ENCODE peak calls at places on chromosomes 2 and 18, in nine cellular contexts. S is mammary epithelial cell, O is lower lobe of right lung, Z is tibial nerve, M is HFFc6, V is pancreas, E is GM13977, F is thoracic aorta, P is AG09319. Q is an unnamed sample.

GRCh38 chr2:28437142-28437835 is 44.6 kb downstream of the FOSL2 start:
- DNase-seq in Z (no peak), M (no peak), S (peak; percentile 68), O (peak; percentile 85), V (no peak), F (no peak), E (no peak), P (no peak), Q (no peak)

GRCh38 chr2:59276917-59277316 is 1035.8 kb upstream of the FANCL start:
- DNase-seq in E (no peak), O (no peak), M (no peak), V (no peak), P (no peak), Z (no peak), F (no peak), S (no peak), Q (no peak)

GRCh38 chr2:33090553-33091134 is 143.9 kb downstream of the LTBP1 start:
- DNase-seq in S (no peak), O (no peak), M (no peak), Z (no peak), V (no peak), P (no peak), E (no peak), F (no peak), Q (no peak)

GRCh38 chr2:152176113-152176714 is 651 bp upstream of the STAM2 start:
- DNase-seq in P (no peak), O (no peak), M (peak; percentile 11), E (peak; percentile 39), F (no peak), Z (no peak), S (no peak), V (no peak), Q (no peak)

GRCh38 chr2:204234879-204235278 is 298.3 kb downstream of the ICOS start:
- DNase-seq in F (no peak), O (no peak), M (peak; percentile 34), Z (no peak), V (no peak), E (no peak), S (no peak), P (no peak), Q (no peak)

GRCh38 chr18:74714796-74715195 is 117.1 kb downstream of the ZNF407 start:
- DNase-seq in O (no peak), P (no peak), V (no peak), Z (no peak), M (no peak), E (no peak), F (no peak), S (no peak), Q (no peak)

GRCh38 chr2:177753682-177754475 is 318.7 kb downstream of the PDE11A start:
- DNase-seq in V (no peak), O (peak; percentile 62), P (peak; percentile 36), M (peak; percentile 91), E (no peak), F (peak; percentile 16), Z (peak; percentile 57), S (peak; percentile 20), Q (peak; percentile 8)

GRCh38 chr2:181894381-181894780 is 2.9 kb downstream of the ITPRID2 start:
- DNase-seq in V (no peak), O (no peak), S (no peak), M (no peak), Z (no peak), P (no peak), E (no peak), F (no peak), Q (no peak)

GRCh38 chr2:61877571-61878245 is 10.7 kb downstream of the CCT4 start:
- DNase-seq in E (no peak), O (no peak), M (no peak), P (no peak), S (no peak), V (no peak), F (no peak), Z (no peak), Q (no peak)

GRCh38 chr2:215826838-215827441 is 186.4 kb downstream of the MREG start:
- DNase-seq in E (no peak), S (no peak), P (no peak), F (no peak), V (no peak), O (no peak), Z (no peak), M (peak; percentile 23), Q (no peak)

GRCh38 chr18:35786359-35787042 is 186.0 kb upstream of the RMP24 start:
- DNase-seq in Z (no peak), F (no peak), V (no peak), P (no peak), E (no peak), O (no peak), S (no peak), M (no peak), Q (no peak)

GRCh38 chr2:43131890-43132522 is 94.4 kb downstream of the ZFP36L2 start:
- DNase-seq in Z (no peak), S (peak; percentile 40), P (no peak), M (no peak), V (no peak), O (no peak), E (no peak), F (no peak), Q (no peak)

GRCh38 chr2:47592381-47592780 is 189.4 kb downstream of the MSH2 start:
- DNase-seq in S (no peak), Z (no peak), O (no peak), P (no peak), M (no peak), V (no peak), F (no peak), E (no peak), Q (no peak)

GRCh38 chr18:71371951-71372605 is 1083.2 kb downstream of the SOCS6 start:
- DNase-seq in P (no peak), V (no peak), E (no peak), O (no peak), F (no peak), Z (no peak), M (no peak), S (no peak), Q (no peak)

GRCh38 chr2:217601601-217602000 is 401.2 kb downstream of the TNS1 start:
- DNase-seq in Z (no peak), S (no peak), F (no peak), M (no peak), P (no peak), E (no peak), V (no peak), O (no peak), Q (no peak)

GRCh38 chr2:133760366-133760765 is 192.1 kb upstream of the NCKAP5 start:
- DNase-seq in M (no peak), Z (no peak), S (no peak), O (no peak), V (no peak), E (no peak), F (no peak), P (no peak), Q (no peak)

DNA sequence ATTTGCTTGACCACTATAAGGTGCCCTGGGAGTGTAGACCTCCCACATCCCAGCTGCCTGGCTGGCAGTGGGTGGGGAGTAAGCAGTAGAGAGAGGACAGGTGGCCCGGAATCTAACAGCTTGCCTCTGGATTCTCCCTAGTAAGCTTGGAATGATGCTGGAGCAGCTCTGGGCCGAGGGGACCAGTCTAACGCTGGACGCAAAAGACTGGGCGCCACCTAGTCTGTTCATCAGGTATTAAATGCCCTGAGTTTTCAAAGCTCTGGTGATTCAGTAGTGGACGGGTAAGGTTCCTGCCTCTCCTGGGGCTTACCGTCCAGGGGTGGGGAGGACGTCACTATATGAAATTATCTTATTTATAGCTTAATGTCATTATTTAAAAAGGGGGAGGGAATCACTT is 648 bp upstream of the LYPD6B start:
- DNase-seq in P (no peak), E (no peak), Z (no peak), M (no peak), V (no peak), F (no peak), O (no peak), S (peak; percentile 15), Q (no peak)
- TF ChIP-seq CTCF in P (no peak), E (no peak), Z (no peak), M (no peak), V (no peak), F (no peak), O (no peak), S (no peak), Q (no peak)

GRCh38 chr2:3287896-3288295 is 89.7 kb downstream of the EIPR1 start:
- DNase-seq in O (peak; percentile 27), S (no peak), E (no peak), Z (no peak), M (no peak), V (no peak), F (no peak), P (no peak), Q (no peak)

GRCh38 chr2:3282056-3282998 is 95.3 kb downstream of the EIPR1 start:
- DNase-seq in S (peak; percentile 86), F (no peak), M (no peak), V (no peak), E (no peak), P (peak; percentile 20), Z (no peak), O (no peak), Q (no peak)

GRCh38 chr2:3283206-3283605 is 94.4 kb downstream of the EIPR1 start:
- DNase-seq in Z (no peak), M (no peak), V (no peak), E (no peak), S (no peak), F (no peak), O (no peak), P (no peak), Q (no peak)

GRCh38 chr2:3285901-3286645 is 91.5 kb downstream of the EIPR1 start:
- DNase-seq in O (no peak), F (no peak), M (no peak), P (no peak), E (no peak), V (no peak), S (no peak), Z (no peak), Q (no peak)

GRCh38 chr2:3284657-3285630 is 92.7 kb downstream of the EIPR1 start:
- DNase-seq in Z (no peak), O (no peak), P (no peak), V (no peak), M (no peak), E (no peak), F (no peak), S (no peak), Q (no peak)
- TF ChIP-seq CTCF in Z (no peak), O (no peak), P (no peak), V (no peak), M (no peak), E (no peak), F (no peak), S (no peak), Q (no peak)

GRCh38 chr2:137173514-137173913 is 408.2 kb downstream of the THSD7B start:
- DNase-seq in O (no peak), P (no peak), F (no peak), S (peak; percentile 81), M (peak; percentile 71), V (no peak), Z (no peak), E (peak; percentile 38), Q (no peak)
- TF ChIP-seq CTCF in O (no peak), P (peak; percentile 34), F (no peak), S (peak; percentile 67), M (peak; percentile 84), V (no peak), Z (no peak), E (peak; percentile 48), Q (peak; percentile 52)

DNA sequence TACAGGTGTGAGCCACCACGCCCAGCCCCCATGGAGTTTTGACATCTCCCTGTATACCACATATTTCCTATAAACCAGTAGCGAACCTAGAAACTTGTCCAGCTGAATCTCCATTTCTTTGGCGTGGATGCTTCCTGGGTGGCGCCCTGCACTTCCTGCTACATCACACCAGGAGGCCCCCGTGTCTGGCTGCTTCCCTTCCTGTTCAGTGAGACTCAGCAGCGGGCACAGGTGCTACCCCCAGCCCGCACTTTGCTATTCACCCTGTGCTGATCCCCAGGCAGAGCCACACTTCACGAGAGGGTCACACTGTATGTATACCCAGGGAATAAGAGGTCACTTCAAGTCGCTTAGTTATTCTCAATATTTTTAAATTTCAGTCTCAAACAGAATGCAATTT is 35.0 kb downstream of the CYP27C1 start:
- DNase-seq in P (no peak), Z (no peak), E (no peak), V (no peak), F (no peak), O (no peak), M (no peak), S (no peak), Q (no peak)
- TF ChIP-seq CTCF in P (no peak), Z (no peak), E (no peak), V (no peak), F (no peak), O (no peak), M (peak; percentile 40), S (no peak), Q (no peak)